ENCODE peak calls at places on chromosomes 2 and 18, in seven cellular contexts. V, H, U, Z, W, I and X are unnamed samples.

GRCh38 chr2:65320042-65320711 is 92.5 kb downstream of the ACTR2 start:
- DNase-seq in I (peak; percentile 97), H (peak; percentile 61), W (no peak), U (peak; percentile 57), Z (no peak), V (peak; percentile 95), X (peak; percentile 56)

GRCh38 chr2:85712261-85712660 is 18.1 kb downstream of the GNLY start:
- DNase-seq in V (no peak), W (no peak), I (no peak), Z (no peak), U (no peak), H (no peak), X (no peak)

GRCh38 chr2:2916621-2917020 is 461.0 kb downstream of the EIPR1 start:
- DNase-seq in H (no peak), W (no peak), V (no peak), I (no peak), U (no peak), Z (no peak), X (no peak)

GRCh38 chr2:238129166-238130010 is 9.1 kb upstream of the KLHL30 start:
- DNase-seq in U (no peak), H (no peak), Z (no peak), I (no peak), V (no peak), W (no peak), X (no peak)

GRCh38 chr2:66084948-66085590 is 349.9 kb upstream of the MEIS1 start:
- DNase-seq in Z (no peak), U (no peak), W (no peak), V (no peak), H (peak; percentile 28), I (no peak), X (no peak)

GRCh38 chr2:20617081-20617575 is 33.8 kb downstream of the HS1BP3 start:
- DNase-seq in H (peak; percentile 81), I (no peak), V (no peak), W (no peak), Z (no peak), U (no peak), X (no peak)

GRCh38 chr2:28615691-28616090 is 119.8 kb downstream of the PLB1 start:
- DNase-seq in V (no peak), I (no peak), U (no peak), W (no peak), Z (no peak), H (no peak), X (no peak)

GRCh38 chr2:75098856-75099255 is 100.5 kb downstream of the TACR1 start:
- DNase-seq in U (peak; percentile 16), I (peak; percentile 23), V (peak; percentile 59), H (peak; percentile 75), W (no peak), Z (no peak), X (no peak)

GRCh38 chr2:173235947-173236803 is 118.5 kb upstream of the CDCA7 start:
- DNase-seq in V (no peak), Z (no peak), U (no peak), H (peak; percentile 82), W (no peak), I (no peak), X (no peak)

GRCh38 chr2:133674433-133675331 is 106.4 kb upstream of the NCKAP5 start:
- DNase-seq in W (no peak), V (no peak), Z (no peak), I (peak; percentile 90), H (peak; percentile 74), U (no peak), X (no peak)

GRCh38 chr2:220660277-220661155 is 911.6 kb downstream of the EPHA4 start:
- DNase-seq in U (no peak), I (no peak), H (no peak), Z (no peak), V (no peak), W (no peak), X (no peak)

GRCh38 chr2:139353874-139354273 is 573.7 kb upstream of the NXPH2 start:
- DNase-seq in W (no peak), U (no peak), H (peak; percentile 16), I (no peak), Z (no peak), V (no peak), X (no peak)

GRCh38 chr2:66901344-66901743 is 466.4 kb downstream of the MEIS1 start:
- DNase-seq in Z (no peak), V (no peak), W (no peak), H (no peak), U (no peak), I (no peak), X (no peak)

GRCh38 chr2:215749092-215749957 is 264.0 kb downstream of the MREG start:
- DNase-seq in H (no peak), V (no peak), W (no peak), I (peak; percentile 70), Z (no peak), U (no peak), X (no peak)

GRCh38 chr2:127179756-127180155 is 40.3 kb downstream of the CYP27C1 start:
- DNase-seq in H (no peak), Z (no peak), W (no peak), U (no peak), I (no peak), V (peak; percentile 31), X (no peak)

GRCh38 chr2:215860076-215860475 is 153.3 kb downstream of the MREG start:
- DNase-seq in W (no peak), I (no peak), V (no peak), U (no peak), Z (no peak), H (no peak), X (no peak)

GRCh38 chr2:98374958-98375570 is 28.8 kb downstream of the CNGA3 start:
- DNase-seq in W (no peak), V (no peak), U (no peak), H (no peak), Z (no peak), I (no peak), X (no peak)

GRCh38 chr2:193463016-193463415 is 1268.3 kb upstream of the TMEFF2 start:
- DNase-seq in U (no peak), I (no peak), W (no peak), V (no peak), Z (no peak), H (no peak), X (no peak)

GRCh38 chr18:74351354-74351753 is 35.7 kb downstream of the C18orf63 start:
- DNase-seq in I (peak; percentile 54), W (no peak), H (peak; percentile 77), U (no peak), Z (no peak), V (peak; percentile 87), X (no peak)

GRCh38 chr18:29549759-29550158 is 1372.8 kb upstream of the CDH2 start:
- DNase-seq in Z (no peak), V (no peak), W (no peak), U (no peak), H (no peak), I (no peak), X (no peak)

GRCh38 chr2:45315881-45316280 is 295.2 kb downstream of the SRBD1 start:
- DNase-seq in W (no peak), I (peak; percentile 87), U (no peak), H (no peak), V (peak; percentile 76), Z (no peak), X (peak; percentile 59)

GRCh38 chr2:150143087-150143536 is 344.4 kb downstream of the RND3 start:
- DNase-seq in V (peak; percentile 72), Z (no peak), I (peak; percentile 86), U (no peak), H (no peak), W (no peak), X (peak; percentile 73)

GRCh38 chr2:126893606-126894005 is 5.1 kb upstream of the TEX51 start:
- DNase-seq in Z (no peak), I (no peak), H (no peak), V (no peak), W (no peak), U (no peak), X (no peak)

GRCh38 chr2:236001166-236001828 is 166.9 kb downstream of the GBX2 start:
- DNase-seq in I (no peak), U (no peak), Z (no peak), V (no peak), W (no peak), H (no peak), X (no peak)

GRCh38 chr18:46754188-46754587 is 2.7 kb downstream of the ST8SIA5 start:
- DNase-seq in I (no peak), U (peak; percentile 50), Z (no peak), V (no peak), W (no peak), H (no peak), X (no peak)

GRCh38 chr2:191351921-191352320 is 106.7 kb downstream of the MYO1B start:
- DNase-seq in I (peak; percentile 39), V (no peak), U (no peak), H (no peak), Z (no peak), W (no peak), X (no peak)

GRCh38 chr2:127619191-127619590 is 26.8 kb upstream of the GPR17 start:
- DNase-seq in I (no peak), V (no peak), U (no peak), H (no peak), Z (no peak), W (no peak), X (no peak)

GRCh38 chr18:58529714-58530354 is 99.1 kb downstream of the ALPK2 start:
- DNase-seq in I (peak; percentile 49), H (peak; percentile 86), V (peak; percentile 43), W (peak; percentile 49), U (peak; percentile 63), Z (peak; percentile 54), X (peak; percentile 33)

GRCh38 chr18:59570101-59570875 is 126.9 kb downstream of the CCBE1 start:
- DNase-seq in H (no peak), W (no peak), U (no peak), I (no peak), Z (no peak), V (no peak), X (no peak)

GRCh38 chr18:49168970-49169619 is 218.3 kb upstream of the SMAD7 start:
- DNase-seq in U (peak; percentile 24), W (no peak), Z (no peak), I (no peak), V (no peak), H (no peak), X (no peak)

GRCh38 chr2:105809723-105810122 is 65.0 kb downstream of the NCK2 start:
- DNase-seq in H (no peak), I (no peak), U (no peak), Z (no peak), V (no peak), W (no peak), X (no peak)

GRCh38 chr18:49238433-49239042 is 221.9 kb downstream of the DYM start:
- DNase-seq in Z (no peak), W (no peak), U (no peak), I (peak; percentile 43), H (no peak), V (peak; percentile 34), X (no peak)

GRCh38 chr2:201618744-201619654 is 24.3 kb downstream of the TMEM237 start:
- DNase-seq in Z (no peak), W (no peak), V (peak; percentile 19), H (no peak), I (peak; percentile 73), U (peak; percentile 27), X (no peak)

GRCh38 chr2:181673178-181673577 is 7.1 kb downstream of the NEUROD1 start:
- DNase-seq in V (no peak), H (no peak), U (no peak), Z (no peak), I (no peak), W (no peak), X (no peak)